ENCODE peak calls at places on chromosomes 12 and 14, in four cellular contexts. One of them, this sample, is unnamed.

GRCh38 chr14:31968107-31968810 is 108.8 kb upstream of the ARHGAP5 start:
- DNase-seq in A549: no peak
- DNase-seq in fibroblast of lung: peak
- DNase-seq in effector memory CD4-positive, alpha-beta T cell: no peak
- DNase-seq in this sample: peak

GRCh38 chr14:21669284-21669683 is 4.3 kb downstream of the OR4E1 start:
- DNase-seq in A549: no peak
- DNase-seq in fibroblast of lung: no peak
- DNase-seq in effector memory CD4-positive, alpha-beta T cell: no peak
- DNase-seq in this sample: no peak

GRCh38 chr14:104318558-104319488 is 180.4 kb downstream of the KIF26A start:
- DNase-seq in A549: no peak
- DNase-seq in fibroblast of lung: no peak
- DNase-seq in effector memory CD4-positive, alpha-beta T cell: no peak
- DNase-seq in this sample: no peak

GRCh38 chr12:127619869-127620769 is 646.9 kb upstream of the TMEM132C start:
- DNase-seq in A549: no peak
- DNase-seq in fibroblast of lung: no peak
- DNase-seq in effector memory CD4-positive, alpha-beta T cell: no peak
- DNase-seq in this sample: no peak

GRCh38 chr14:49853572-49854375 is 1.2 kb upstream of the NEMF start:
- DNase-seq in A549: peak
- DNase-seq in fibroblast of lung: peak
- DNase-seq in effector memory CD4-positive, alpha-beta T cell: peak
- DNase-seq in this sample: peak

GRCh38 chr12:30440826-30441602 is 254.7 kb downstream of the IPO8 start:
- DNase-seq in A549: peak
- DNase-seq in fibroblast of lung: peak
- DNase-seq in effector memory CD4-positive, alpha-beta T cell: no peak
- DNase-seq in this sample: no peak

GRCh38 chr14:72401632-72402428 is 469.6 kb downstream of the RGS6 start:
- DNase-seq in A549: no peak
- DNase-seq in fibroblast of lung: peak
- DNase-seq in effector memory CD4-positive, alpha-beta T cell: no peak
- DNase-seq in this sample: no peak

GRCh38 chr12:56983386-56983785 is 23.0 kb downstream of the ZBTB39 start:
- DNase-seq in A549: no peak
- DNase-seq in fibroblast of lung: no peak
- DNase-seq in effector memory CD4-positive, alpha-beta T cell: no peak
- DNase-seq in this sample: no peak

GRCh38 chr12:121762269-121762668 is 31.2 kb downstream of the RHOF start:
- DNase-seq in A549: no peak
- DNase-seq in fibroblast of lung: peak
- DNase-seq in effector memory CD4-positive, alpha-beta T cell: no peak
- DNase-seq in this sample: no peak

GRCh38 chr12:114136656-114137055 is 170.5 kb upstream of the RBM19 start:
- DNase-seq in A549: no peak
- DNase-seq in fibroblast of lung: no peak
- DNase-seq in effector memory CD4-positive, alpha-beta T cell: no peak
- DNase-seq in this sample: no peak

GRCh38 chr12:94247256-94247655 is 98.9 kb downstream of the PLXNC1 start:
- DNase-seq in A549: no peak
- DNase-seq in fibroblast of lung: no peak
- DNase-seq in effector memory CD4-positive, alpha-beta T cell: no peak
- DNase-seq in this sample: no peak

GRCh38 chr12:102406033-102406584 is 74.3 kb downstream of the IGF1 start:
- DNase-seq in A549: no peak
- DNase-seq in fibroblast of lung: peak
- DNase-seq in effector memory CD4-positive, alpha-beta T cell: no peak
- DNase-seq in this sample: no peak

GRCh38 chr12:112868459-112869041 is 38.2 kb upstream of the OAS1 start:
- DNase-seq in A549: no peak
- DNase-seq in fibroblast of lung: no peak
- DNase-seq in effector memory CD4-positive, alpha-beta T cell: no peak
- DNase-seq in this sample: peak

GRCh38 chr14:99966912-99967311 is 98.3 kb upstream of the EVL start:
- DNase-seq in A549: no peak
- DNase-seq in fibroblast of lung: no peak
- DNase-seq in effector memory CD4-positive, alpha-beta T cell: no peak
- DNase-seq in this sample: no peak

GRCh38 chr12:6230321-6231110 is 30.3 kb downstream of the CD9 start:
- DNase-seq in A549: no peak
- DNase-seq in fibroblast of lung: peak
- DNase-seq in effector memory CD4-positive, alpha-beta T cell: peak
- DNase-seq in this sample: no peak

GRCh38 chr14:22614240-22614799 is 16.2 kb downstream of the ABHD4 start:
- DNase-seq in A549: peak
- DNase-seq in fibroblast of lung: peak
- DNase-seq in effector memory CD4-positive, alpha-beta T cell: no peak
- DNase-seq in this sample: peak

GRCh38 chr14:77041837-77042557 is 13.5 kb upstream of the IRF2BPL start:
- DNase-seq in A549: no peak
- DNase-seq in fibroblast of lung: peak
- DNase-seq in effector memory CD4-positive, alpha-beta T cell: no peak
- DNase-seq in this sample: peak

GRCh38 chr12:23771230-23771949 is 178.1 kb downstream of the SOX5 start:
- DNase-seq in A549: no peak
- DNase-seq in fibroblast of lung: peak
- DNase-seq in effector memory CD4-positive, alpha-beta T cell: no peak
- DNase-seq in this sample: no peak

GRCh38 chr12:14111230-14111865 is 129.9 kb upstream of the GRIN2B start:
- DNase-seq in A549: peak
- DNase-seq in fibroblast of lung: no peak
- DNase-seq in effector memory CD4-positive, alpha-beta T cell: no peak
- DNase-seq in this sample: peak

GRCh38 chr12:3342051-3342450 is 149.0 kb upstream of the PRMT8 start:
- DNase-seq in A549: no peak
- DNase-seq in fibroblast of lung: peak
- DNase-seq in effector memory CD4-positive, alpha-beta T cell: no peak
- DNase-seq in this sample: no peak

GRCh38 chr12:15996254-15996653 is 85.1 kb downstream of the DERA start:
- DNase-seq in A549: no peak
- DNase-seq in fibroblast of lung: peak
- DNase-seq in effector memory CD4-positive, alpha-beta T cell: no peak
- DNase-seq in this sample: peak

GRCh38 chr12:75725505-75726120 is 214.2 kb upstream of the KRR1 start:
- DNase-seq in A549: peak
- DNase-seq in fibroblast of lung: peak
- DNase-seq in effector memory CD4-positive, alpha-beta T cell: no peak
- DNase-seq in this sample: no peak

GRCh38 chr12:98456583-98457573 is 58.5 kb upstream of the TMPO start:
- DNase-seq in A549: no peak
- DNase-seq in fibroblast of lung: peak
- DNase-seq in effector memory CD4-positive, alpha-beta T cell: no peak
- DNase-seq in this sample: peak

GRCh38 chr14:50910495-50911420 is 33.5 kb downstream of the PYGL start:
- DNase-seq in A549: no peak
- DNase-seq in fibroblast of lung: no peak
- DNase-seq in effector memory CD4-positive, alpha-beta T cell: no peak
- DNase-seq in this sample: peak

GRCh38 chr12:21647179-21647578 is 10.5 kb downstream of the LDHB start:
- DNase-seq in A549: no peak
- DNase-seq in fibroblast of lung: no peak
- DNase-seq in effector memory CD4-positive, alpha-beta T cell: no peak
- DNase-seq in this sample: no peak

GRCh38 chr12:64468966-64469365 is 17.0 kb downstream of the TBK1 start:
- DNase-seq in A549: no peak
- DNase-seq in fibroblast of lung: no peak
- DNase-seq in effector memory CD4-positive, alpha-beta T cell: no peak
- DNase-seq in this sample: no peak

GRCh38 chr14:53630336-53630735 is 326.3 kb downstream of the BMP4 start:
- DNase-seq in A549: no peak
- DNase-seq in fibroblast of lung: peak
- DNase-seq in effector memory CD4-positive, alpha-beta T cell: no peak
- DNase-seq in this sample: no peak

GRCh38 chr14:63671987-63672386 is 30.3 kb upstream of the WDR89 start:
- DNase-seq in A549: no peak
- DNase-seq in fibroblast of lung: no peak
- DNase-seq in effector memory CD4-positive, alpha-beta T cell: no peak
- DNase-seq in this sample: no peak

GRCh38 chr14:104732355-104732804 is 8.4 kb downstream of the ADSS1 start:
- DNase-seq in A549: peak
- DNase-seq in fibroblast of lung: no peak
- DNase-seq in effector memory CD4-positive, alpha-beta T cell: no peak
- DNase-seq in this sample: no peak

GRCh38 chr14:64926398-64926995 is 12.2 kb downstream of the CHURC1 start:
- DNase-seq in A549: no peak
- DNase-seq in fibroblast of lung: no peak
- DNase-seq in effector memory CD4-positive, alpha-beta T cell: no peak
- DNase-seq in this sample: no peak

GRCh38 chr12:26721800-26722199 is 111.2 kb downstream of the ITPR2 start:
- DNase-seq in A549: peak
- DNase-seq in fibroblast of lung: no peak
- DNase-seq in effector memory CD4-positive, alpha-beta T cell: no peak
- DNase-seq in this sample: no peak

GRCh38 chr14:105499256-105500035 is 8.4 kb downstream of the TEDC1 start:
- DNase-seq in A549: no peak
- DNase-seq in fibroblast of lung: no peak
- DNase-seq in effector memory CD4-positive, alpha-beta T cell: no peak
- DNase-seq in this sample: no peak

GRCh38 chr12:47781479-47782371 is 8.7 kb downstream of the SLC48A1 start:
- DNase-seq in A549: no peak
- DNase-seq in fibroblast of lung: no peak
- DNase-seq in effector memory CD4-positive, alpha-beta T cell: no peak
- DNase-seq in this sample: no peak
- H3K27ac ChIP-seq in A549: peak
- H3K27ac ChIP-seq in fibroblast of lung: no peak
- H3K27ac ChIP-seq in effector memory CD4-positive, alpha-beta T cell: no peak
- H3K27ac ChIP-seq in this sample: no peak

GRCh38 chr12:52195065-52195730 is 3.4 kb upstream of the KRT80 start:
- DNase-seq in A549: no peak
- DNase-seq in fibroblast of lung: peak
- DNase-seq in effector memory CD4-positive, alpha-beta T cell: no peak
- DNase-seq in this sample: peak
- H3K27ac ChIP-seq in A549: peak
- H3K27ac ChIP-seq in fibroblast of lung: no peak
- H3K27ac ChIP-seq in effector memory CD4-positive, alpha-beta T cell: no peak
- H3K27ac ChIP-seq in this sample: peak

GRCh38 chr12:32647275-32647674 is 31.8 kb upstream of the DNM1L start:
- DNase-seq in A549: no peak
- DNase-seq in fibroblast of lung: peak
- DNase-seq in effector memory CD4-positive, alpha-beta T cell: no peak
- DNase-seq in this sample: no peak

GRCh38 chr12:32651956-32652210 is 27.2 kb upstream of the DNM1L start:
- DNase-seq in A549: no peak
- DNase-seq in fibroblast of lung: no peak
- DNase-seq in effector memory CD4-positive, alpha-beta T cell: no peak
- DNase-seq in this sample: no peak

GRCh38 chr12:32651151-32651955 is 27.7 kb upstream of the DNM1L start:
- DNase-seq in A549: no peak
- DNase-seq in fibroblast of lung: no peak
- DNase-seq in effector memory CD4-positive, alpha-beta T cell: no peak
- DNase-seq in this sample: no peak

DNA sequence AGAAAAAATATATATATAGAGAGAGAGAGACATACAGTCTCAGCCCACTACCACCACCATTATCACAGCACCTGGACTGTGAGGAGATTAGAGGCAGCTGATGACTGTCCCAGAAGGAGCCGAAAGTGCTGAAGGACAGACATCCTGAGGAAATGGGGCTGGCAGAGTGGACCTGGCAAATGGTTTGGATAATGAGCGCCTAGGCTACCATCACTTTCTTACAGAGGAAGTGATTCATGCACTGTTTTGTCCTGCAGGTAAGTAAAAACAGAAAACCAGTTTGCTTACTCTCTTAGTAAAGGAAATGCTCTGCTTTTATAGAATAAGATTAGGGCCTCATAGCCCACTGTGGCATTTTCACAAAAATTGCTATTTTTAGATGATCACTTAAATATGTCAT is 28.6 kb upstream of the DNM1L start:
- DNase-seq in A549: no peak
- DNase-seq in fibroblast of lung: no peak
- DNase-seq in effector memory CD4-positive, alpha-beta T cell: no peak
- DNase-seq in this sample: peak
- H3K27ac ChIP-seq in A549: no peak
- H3K27ac ChIP-seq in fibroblast of lung: no peak
- H3K27ac ChIP-seq in effector memory CD4-positive, alpha-beta T cell: no peak
- H3K27ac ChIP-seq in this sample: no peak

GRCh38 chr12:109888179-109889020 is 8.1 kb upstream of the GLTP start:
- DNase-seq in A549: peak
- DNase-seq in fibroblast of lung: peak
- DNase-seq in effector memory CD4-positive, alpha-beta T cell: no peak
- DNase-seq in this sample: peak
- H3K27ac ChIP-seq in A549: peak
- H3K27ac ChIP-seq in fibroblast of lung: peak
- H3K27ac ChIP-seq in effector memory CD4-positive, alpha-beta T cell: peak
- H3K27ac ChIP-seq in this sample: no peak

GRCh38 chr12:49895773-49896172 is 7.9 kb downstream of the FAIM2 start:
- DNase-seq in A549: no peak
- DNase-seq in fibroblast of lung: no peak
- DNase-seq in effector memory CD4-positive, alpha-beta T cell: no peak
- DNase-seq in this sample: no peak

GRCh38 chr12:49897276-49897675 is 6.4 kb downstream of the FAIM2 start:
- DNase-seq in A549: no peak
- DNase-seq in fibroblast of lung: peak
- DNase-seq in effector memory CD4-positive, alpha-beta T cell: no peak
- DNase-seq in this sample: no peak

GRCh38 chr12:49893753-49894752 is 9.6 kb downstream of the FAIM2 start:
- DNase-seq in A549: peak
- DNase-seq in fibroblast of lung: peak
- DNase-seq in effector memory CD4-positive, alpha-beta T cell: no peak
- DNase-seq in this sample: no peak

GRCh38 chr12:49892732-49893317 is 10.9 kb downstream of the FAIM2 start:
- DNase-seq in A549: no peak
- DNase-seq in fibroblast of lung: no peak
- DNase-seq in effector memory CD4-positive, alpha-beta T cell: no peak
- DNase-seq in this sample: no peak

GRCh38 chr12:49894754-49895153 is 8.9 kb downstream of the FAIM2 start:
- DNase-seq in A549: no peak
- DNase-seq in fibroblast of lung: no peak
- DNase-seq in effector memory CD4-positive, alpha-beta T cell: no peak
- DNase-seq in this sample: no peak
- H3K27ac ChIP-seq in A549: peak
- H3K27ac ChIP-seq in fibroblast of lung: no peak
- H3K27ac ChIP-seq in effector memory CD4-positive, alpha-beta T cell: no peak
- H3K27ac ChIP-seq in this sample: no peak

DNA sequence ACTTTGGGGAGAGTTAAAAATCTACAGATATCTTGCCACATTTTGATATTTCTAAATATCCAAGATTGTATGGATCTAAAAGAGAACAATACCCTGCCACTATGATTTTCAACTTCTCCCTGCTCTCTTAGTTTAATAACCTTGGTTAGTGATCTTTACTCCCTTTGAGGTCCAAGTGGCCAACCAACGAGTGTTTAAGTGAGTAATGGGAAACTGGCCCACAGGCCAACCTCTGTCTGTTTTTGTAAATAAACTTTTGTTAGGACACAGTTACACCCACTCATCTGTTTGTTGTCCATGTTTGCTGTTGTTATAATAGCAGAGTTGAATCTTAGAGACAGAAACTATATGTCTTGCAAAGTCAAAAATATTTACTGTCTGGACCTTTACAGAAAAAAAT is 30.9 kb upstream of the NKX2-1 start:
- DNase-seq in A549: no peak
- DNase-seq in fibroblast of lung: no peak
- DNase-seq in effector memory CD4-positive, alpha-beta T cell: no peak
- DNase-seq in this sample: no peak
- H3K27ac ChIP-seq in A549: no peak
- H3K27ac ChIP-seq in fibroblast of lung: no peak
- H3K27ac ChIP-seq in effector memory CD4-positive, alpha-beta T cell: no peak
- H3K27ac ChIP-seq in this sample: no peak

GRCh38 chr12:54341343-54341742 is 16.4 kb downstream of the COPZ1 start:
- DNase-seq in A549: no peak
- DNase-seq in fibroblast of lung: no peak
- DNase-seq in effector memory CD4-positive, alpha-beta T cell: no peak
- DNase-seq in this sample: no peak
- H3K27ac ChIP-seq in A549: no peak
- H3K27ac ChIP-seq in fibroblast of lung: no peak
- H3K27ac ChIP-seq in effector memory CD4-positive, alpha-beta T cell: no peak
- H3K27ac ChIP-seq in this sample: no peak